ENCODE peak calls at places on chromosomes 7 and 10, in five cellular contexts. E is esophagus squamous epithelium, T is GM23338, I is transverse colon, J is right lobe of liver. K is an unnamed sample.
A peak's percentile ranks its signal among the peaks of the same experiment; 100 is the strongest.

GRCh38 chr7:7231005-7231404 is 48.7 kb downstream of the C1GALT1 start:
- DNase-seq in I (no peak), J (no peak), E (no peak), T (no peak), K (no peak)

GRCh38 chr10:53379951-53380350 is 607.4 kb upstream of the MBL2 start:
- DNase-seq in I (no peak), J (no peak), E (no peak), T (no peak), K (no peak)

GRCh38 chr10:26215923-26216576 is 524 bp upstream of the GAD2 start:
- DNase-seq in J (no peak), E (no peak), T (peak; percentile 82), I (no peak), K (peak; percentile 27)

GRCh38 chr7:128396357-128396756 is 13.4 kb downstream of the IMPDH1 start:
- DNase-seq in I (no peak), J (no peak), T (no peak), E (no peak), K (no peak)

GRCh38 chr7:139708541-139708940 is 69.3 kb downstream of the HIPK2 start:
- DNase-seq in T (no peak), I (peak; percentile 10), J (no peak), E (no peak), K (no peak)

GRCh38 chr10:132107211-132107946 is 41.6 kb downstream of the JAKMIP3 start:
- DNase-seq in J (no peak), E (no peak), I (no peak), T (no peak), K (no peak)

GRCh38 chr7:47893238-47893637 is 55.0 kb downstream of the PKD1L1 start:
- DNase-seq in I (no peak), E (no peak), T (peak; percentile 80), J (no peak), K (no peak)

GRCh38 chr7:87926581-87927461 is 7.2 kb upstream of the ADAM22 start:
- DNase-seq in I (peak; percentile 42), E (no peak), J (no peak), T (peak; percentile 90), K (no peak)

GRCh38 chr7:20269726-20270125 is 52.5 kb upstream of the MACC1 start:
- DNase-seq in T (no peak), E (no peak), I (no peak), J (no peak), K (no peak)

GRCh38 chr10:95605163-95605562 is 44.0 kb upstream of the SORBS1 start:
- DNase-seq in T (no peak), I (peak; percentile 21), E (no peak), J (no peak), K (peak; percentile 35)

GRCh38 chr10:35855155-35855947 is 213.3 kb upstream of the FZD8 start:
- DNase-seq in E (no peak), I (no peak), J (no peak), T (no peak), K (no peak)

DNA sequence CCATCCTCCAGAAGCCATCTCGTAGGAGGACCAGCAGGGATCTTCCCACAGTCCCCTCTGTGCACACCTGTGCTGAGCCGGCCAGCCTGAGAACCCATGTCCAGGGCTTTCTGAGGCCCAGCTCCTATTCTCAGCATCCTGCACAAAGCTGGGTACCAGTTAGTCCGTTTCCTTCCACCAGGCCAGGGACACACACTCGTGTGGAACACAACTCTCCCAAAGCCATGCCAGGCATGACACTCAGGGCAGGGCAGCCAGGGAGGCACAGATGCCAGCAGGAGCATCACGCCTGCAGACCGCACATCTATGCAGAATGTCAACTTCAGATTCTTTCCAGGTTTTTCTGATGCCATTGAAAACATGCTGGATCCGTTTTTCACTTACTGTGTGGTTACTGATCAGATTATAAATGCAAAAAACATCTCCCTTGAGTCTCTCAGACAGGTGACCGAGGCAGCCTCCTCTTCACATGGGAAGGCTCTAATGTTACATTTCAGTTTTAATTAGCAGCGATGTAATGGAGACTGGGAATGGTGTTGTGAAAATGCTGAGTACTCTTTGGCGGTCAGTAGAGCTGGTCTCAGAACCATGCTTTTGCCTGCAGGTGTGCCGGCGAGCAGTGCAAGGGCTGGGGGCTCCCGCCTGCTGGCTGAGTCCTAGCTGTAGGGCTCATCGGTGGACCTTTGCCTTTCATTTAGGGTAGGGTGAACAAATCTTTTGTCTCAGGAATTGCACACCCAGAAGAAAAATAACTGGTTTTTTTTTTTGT is 3.3 kb upstream of the SUN1 start:
- DNase-seq in T (no peak), J (no peak), E (no peak), I (no peak), K (no peak)
- H3K4me1 ChIP-seq in T (peaks cover 34% of the 10 kb centered on the region), J (no peaks in the 10 kb centered on the region), E (peaks cover 89% of the 10 kb centered on the region), I (peaks cover 35% of the 10 kb centered on the region), K (peaks cover 94% of the 10 kb centered on the region)

GRCh38 chr10:8035641-8036520 is 18.6 kb upstream of the GATA3 start:
- DNase-seq in T (peak; percentile 69), E (no peak), J (no peak), I (no peak), K (no peak)

GRCh38 chr10:8034666-8035640 is 19.5 kb upstream of the GATA3 start:
- DNase-seq in E (no peak), T (peak; percentile 60), J (no peak), I (no peak), K (no peak)

GRCh38 chr10:8036521-8037198 is 17.8 kb upstream of the GATA3 start:
- DNase-seq in T (peak; percentile 11), I (no peak), J (no peak), E (no peak), K (no peak)

GRCh38 chr10:8032558-8032957 is 21.9 kb upstream of the GATA3 start:
- DNase-seq in I (no peak), T (no peak), E (no peak), J (no peak), K (no peak)

GRCh38 chr10:8033812-8034665 is 20.4 kb upstream of the GATA3 start:
- DNase-seq in I (no peak), E (no peak), J (no peak), T (peak; percentile 72), K (no peak)
- H3K27me3 ChIP-seq in I (peaks cover 96% of the 10 kb centered on the region), E (peaks cover 48% of the 10 kb centered on the region), J (peaks cover 49% of the 10 kb centered on the region), T (peaks cover 88% of the 10 kb centered on the region), K (peaks cover 76% of the 10 kb centered on the region)

GRCh38 chr10:100346765-100347567 is at the start of gene SCD:
- DNase-seq in I (peak; percentile 77), T (peak; percentile 99), E (peak; percentile 20), J (peak; percentile 94), K (peak; percentile 86)
- TF ChIP-seq CTCF in I (no peak), T (no peak), E (no peak), J (no peak), K (no peak)

GRCh38 chr7:92682767-92683539 is 92.8 kb upstream of the FAM133B start:
- DNase-seq in T (no peak), J (no peak), E (no peak), I (no peak), K (no peak)

GRCh38 chr7:92685146-92686042 is 95.2 kb upstream of the FAM133B start:
- DNase-seq in I (no peak), E (no peak), J (no peak), T (peak; percentile 74), K (no peak)

GRCh38 chr7:92682324-92682723 is 92.1 kb upstream of the FAM133B start:
- DNase-seq in E (no peak), I (peak; percentile 30), J (no peak), T (no peak), K (no peak)

GRCh38 chr7:92681633-92682032 is 91.4 kb upstream of the FAM133B start:
- DNase-seq in T (no peak), I (no peak), E (no peak), J (no peak), K (no peak)

DNA sequence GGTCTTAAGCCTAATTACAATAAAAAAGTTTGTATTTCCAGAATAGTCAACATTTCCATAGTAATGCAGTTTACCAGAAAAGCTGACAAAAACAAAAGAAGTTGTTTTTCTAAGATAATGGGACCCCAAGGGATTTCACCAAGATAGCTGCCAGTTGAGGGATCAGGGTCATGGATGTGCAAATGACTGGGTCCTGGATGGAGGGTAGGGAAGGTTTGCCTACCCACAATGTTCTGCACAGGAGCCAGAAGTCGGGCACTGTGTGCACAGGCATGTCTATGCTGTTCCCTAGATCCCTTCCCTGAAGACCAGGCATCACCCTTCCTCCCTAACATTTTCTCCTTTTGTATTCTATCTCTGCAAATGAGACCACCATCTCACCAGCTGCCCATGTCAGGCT is 94.1 kb upstream of the FAM133B start:
- DNase-seq in I (no peak), J (no peak), E (no peak), T (peak; percentile 14), K (no peak)
- H3K4me1 ChIP-seq in I (peaks cover 27% of the 10 kb centered on the region), J (no peaks in the 10 kb centered on the region), E (peaks cover 16% of the 10 kb centered on the region), T (peaks cover 27% of the 10 kb centered on the region), K (peaks cover 8% of the 10 kb centered on the region)

DNA sequence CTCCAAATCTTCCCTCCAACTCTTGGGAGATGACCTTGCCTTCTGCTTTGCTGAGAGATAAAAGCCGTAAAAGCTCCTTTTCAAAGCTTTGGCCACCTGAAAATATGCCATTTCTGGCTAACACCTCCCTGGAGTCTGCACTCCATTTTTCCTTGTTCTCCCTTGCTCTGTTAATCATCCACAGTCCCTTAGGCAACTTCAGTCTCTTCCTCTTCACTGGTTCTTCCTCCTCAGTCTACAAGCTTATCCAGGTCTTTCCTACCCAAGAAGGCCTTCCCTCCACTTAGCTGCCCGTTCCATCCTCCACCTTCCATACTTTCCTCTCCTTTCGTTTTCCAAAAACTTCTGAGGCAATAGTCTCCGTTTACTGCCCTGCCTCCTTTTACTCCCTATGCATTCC is 30.5 kb downstream of the PAX2 start:
- DNase-seq in T (no peak), E (no peak), J (no peak), I (no peak), K (no peak)
- H3K27me3 ChIP-seq in T (no peaks in the 10 kb centered on the region), E (no peaks in the 10 kb centered on the region), J (no peaks in the 10 kb centered on the region), I (peaks cover 86% of the 10 kb centered on the region), K (no peaks in the 10 kb centered on the region)

GRCh38 chr7:2734084-2734601 is 46.1 kb downstream of the AMZ1 start:
- DNase-seq in E (no peak), T (no peak), I (no peak), J (no peak), K (no peak)

GRCh38 chr7:2735744-2736143 is 47.7 kb downstream of the AMZ1 start:
- DNase-seq in J (no peak), I (no peak), E (no peak), T (no peak), K (no peak)

GRCh38 chr7:2734761-2735571 is 47.0 kb downstream of the AMZ1 start:
- DNase-seq in E (no peak), I (peak; percentile 41), T (no peak), J (no peak), K (no peak)

GRCh38 chr7:2738110-2738509 is 50.1 kb downstream of the AMZ1 start:
- DNase-seq in T (no peak), J (no peak), I (peak; percentile 41), E (no peak), K (no peak)

DNA sequence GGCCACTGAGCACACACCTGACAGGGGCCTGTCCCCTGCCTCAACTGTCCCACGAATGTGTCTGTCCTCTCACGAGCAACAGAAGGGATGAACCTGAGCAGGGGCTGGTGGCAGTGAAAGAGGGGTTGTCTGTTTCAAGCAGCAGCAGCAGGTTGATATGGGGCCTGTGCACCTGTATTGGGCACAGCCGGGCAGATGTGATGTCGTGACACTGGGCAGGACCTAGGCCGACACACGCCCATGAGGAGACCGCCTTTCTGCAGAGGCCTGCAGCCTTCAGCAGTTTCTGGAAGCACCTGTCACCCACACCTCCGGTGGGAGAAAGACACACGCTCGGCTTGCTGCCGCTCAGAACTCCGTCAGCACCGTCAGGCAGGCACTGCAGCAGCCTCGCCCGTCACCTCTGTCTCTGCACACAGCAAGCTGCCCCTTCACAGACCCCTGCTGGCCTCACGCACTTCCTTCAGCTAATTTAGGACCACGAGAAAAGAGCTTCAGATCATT is 48.5 kb downstream of the AMZ1 start:
- DNase-seq in T (peak; percentile 51), J (no peak), E (no peak), I (no peak), K (no peak)
- TF ChIP-seq CTCF in T (no peak), J (no peak), E (no peak), I (no peak), K (no peak)

K was measured in heart left ventricle.